ENCODE peak calls at places on chromosomes 5 and 9, in four cellular contexts. L is H1, G is A549, A is K562. C is an unnamed sample.

GRCh38 chr5:160959804-160960203 is 107.8 kb upstream of the ATP10B start:
- DNase-seq in L (no peak), G (no peak), A (no peak), C (no peak)

GRCh38 chr9:98871456-98872065 is 64.1 kb downstream of the GALNT12 start:
- DNase-seq in L (no peak), G (no peak), A (no peak), C (no peak)

GRCh38 chr5:111116550-111116949 is 24.4 kb downstream of the WDR36 start:
- DNase-seq in L (no peak), G (no peak), A (no peak), C (peak; percentile 11)

GRCh38 chr9:128497824-128498610 is 6.5 kb upstream of the GLE1 start:
- DNase-seq in L (no peak), G (no peak), A (no peak), C (no peak)

GRCh38 chr5:531101-531748 is 7.0 kb upstream of the SLC9A3 start:
- DNase-seq in L (no peak), G (no peak), A (no peak), C (no peak)

GRCh38 chr5:17113174-17113941 is 104.1 kb upstream of the BASP1 start:
- DNase-seq in L (no peak), G (peak; percentile 55), A (no peak), C (peak; percentile 89)

GRCh38 chr9:133028221-133028620 is 2.6 kb upstream of the GTF3C5 start:
- DNase-seq in L (no peak), G (no peak), A (no peak), C (no peak)

GRCh38 chr9:113137196-113138168 is 13.3 kb upstream of the SLC31A2 start:
- DNase-seq in L (no peak), G (no peak), A (no peak), C (no peak)

GRCh38 chr5:133229931-133230664 is 178.3 kb downstream of the HSPA4 start:
- DNase-seq in L (no peak), G (no peak), A (no peak), C (peak; percentile 18)

GRCh38 chr5:95962785-95963184 is 1.1 kb upstream of the ELL2 start:
- DNase-seq in L (no peak), G (no peak), A (peak; percentile 47), C (no peak)

GRCh38 chr5:150262502-150262901 is 27.1 kb downstream of the CAMK2A start:
- DNase-seq in L (no peak), G (no peak), A (no peak), C (no peak)

GRCh38 chr5:163649522-163649921 is 144.1 kb downstream of the MAT2B start:
- DNase-seq in L (no peak), G (no peak), A (no peak), C (peak; percentile 62)

GRCh38 chr9:129761901-129762359 is 9.1 kb upstream of the PTGES start:
- DNase-seq in L (no peak), G (no peak), A (no peak), C (peak; percentile 83)

GRCh38 chr5:174503461-174504265 is 220.7 kb upstream of the MSX2 start:
- DNase-seq in L (no peak), G (peak; percentile 20), A (no peak), C (peak; percentile 84)

GRCh38 chr5:168747987-168748777 is 169.0 kb upstream of the PANK3 start:
- DNase-seq in L (peak; percentile 68), G (peak; percentile 52), A (peak; percentile 75), C (no peak)

GRCh38 chr9:38136386-38136785 is 67.4 kb upstream of the SHB start:
- DNase-seq in L (no peak), G (no peak), A (no peak), C (no peak)

GRCh38 chr5:172414618-172415599 is 39.4 kb downstream of the SH3PXD2B start:
- DNase-seq in L (no peak), G (no peak), A (no peak), C (no peak)

GRCh38 chr5:171157233-171157632 is 151.8 kb upstream of the TLX3 start:
- DNase-seq in L (no peak), G (no peak), A (no peak), C (no peak)

GRCh38 chr9:87516931-87517300 is 19.2 kb downstream of the DAPK1 start:
- DNase-seq in L (no peak), G (no peak), A (no peak), C (no peak)

GRCh38 chr9:107704791-107705190 is 215.2 kb upstream of the KLF4 start:
- DNase-seq in L (no peak), G (no peak), A (no peak), C (no peak)

GRCh38 chr5:34743878-34744277 is 87.8 kb downstream of the RAI14 start:
- DNase-seq in L (no peak), G (no peak), A (no peak), C (peak; percentile 96)

GRCh38 chr9:82988488-82988887 is 74.5 kb downstream of the RASEF start:
- DNase-seq in L (peak; percentile 10), G (no peak), A (no peak), C (no peak)

GRCh38 chr5:174159327-174160247 is 114.1 kb downstream of the NSG2 start:
- DNase-seq in L (peak; percentile 9), G (peak; percentile 56), A (peak; percentile 16), C (no peak)

GRCh38 chr9:101458955-101459631 is 23.5 kb upstream of the ALDOB start:
- DNase-seq in L (peak; percentile 51), G (peak; percentile 58), A (peak; percentile 70), C (peak; percentile 83)

GRCh38 chr5:157571357-157571827 is 4.2 kb downstream of the ADAM19 start:
- DNase-seq in L (peak; percentile 23), G (no peak), A (peak; percentile 34), C (peak; percentile 77)

GRCh38 chr5:170314696-170315095 is 17.1 kb upstream of the LCP2 start:
- DNase-seq in L (no peak), G (no peak), A (no peak), C (no peak)

GRCh38 chr5:153959134-153959957 is 79.4 kb downstream of the FAM114A2 start:
- DNase-seq in L (peak; percentile 80), G (no peak), A (no peak), C (peak; percentile 45)

GRCh38 chr9:93182572-93182971 is 1.4 kb upstream of the WNK2 start:
- DNase-seq in L (no peak), G (no peak), A (no peak), C (no peak)

GRCh38 chr9:125750656-125751035 is 3.5 kb downstream of the PBX3 start:
- DNase-seq in L (no peak), G (no peak), A (no peak), C (no peak)

GRCh38 chr9:136961279-136962065 is 9.4 kb downstream of the LCN12 start:
- DNase-seq in L (no peak), G (no peak), A (no peak), C (no peak)

GRCh38 chr5:177303925-177304391 is 359 bp downstream of the PRELID1 start:
- DNase-seq in L (no peak), G (no peak), A (peak; percentile 31), C (no peak)
- TF ChIP-seq MAFK in L (no peak), G (no peak), A (no peak), C (no peak)

GRCh38 chr5:127040779-127041520 is 10.6 kb upstream of the MARCHF3 start:
- DNase-seq in L (no peak), G (no peak), A (peak; percentile 39), C (peak; percentile 54)

GRCh38 chr5:127038550-127038949 is 8.2 kb upstream of the MARCHF3 start:
- DNase-seq in L (no peak), G (no peak), A (no peak), C (no peak)

GRCh38 chr5:127046343-127047072 is 16.1 kb upstream of the MARCHF3 start:
- DNase-seq in L (no peak), G (no peak), A (no peak), C (no peak)

GRCh38 chr5:127042593-127042992 is 12.2 kb upstream of the MARCHF3 start:
- DNase-seq in L (no peak), G (no peak), A (peak; percentile 23), C (peak; percentile 49)

DNA sequence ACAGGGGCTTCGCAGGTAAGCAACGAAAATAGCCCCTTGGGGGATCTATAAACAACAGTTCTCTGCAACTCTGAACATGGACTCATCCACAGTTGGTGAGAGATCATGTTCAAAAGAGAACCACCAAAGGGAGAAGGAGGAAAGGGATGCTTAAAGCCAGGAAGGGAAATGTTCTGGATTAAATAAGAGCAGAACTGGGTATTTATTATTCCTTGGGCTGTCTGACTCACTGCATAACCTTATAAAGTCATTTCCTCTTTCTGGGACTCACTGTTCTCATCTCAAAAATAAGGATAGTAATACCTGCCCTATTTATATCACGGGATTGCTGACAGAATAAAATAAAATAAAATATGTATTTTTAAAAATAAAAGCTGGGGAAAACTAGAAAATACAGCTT is 11.2 kb upstream of the MARCHF3 start:
- DNase-seq in L (no peak), G (no peak), A (no peak), C (peak; percentile 60)
- TF ChIP-seq MAFK in L (no peak), G (no peak), A (no peak), C (no peak)

DNA sequence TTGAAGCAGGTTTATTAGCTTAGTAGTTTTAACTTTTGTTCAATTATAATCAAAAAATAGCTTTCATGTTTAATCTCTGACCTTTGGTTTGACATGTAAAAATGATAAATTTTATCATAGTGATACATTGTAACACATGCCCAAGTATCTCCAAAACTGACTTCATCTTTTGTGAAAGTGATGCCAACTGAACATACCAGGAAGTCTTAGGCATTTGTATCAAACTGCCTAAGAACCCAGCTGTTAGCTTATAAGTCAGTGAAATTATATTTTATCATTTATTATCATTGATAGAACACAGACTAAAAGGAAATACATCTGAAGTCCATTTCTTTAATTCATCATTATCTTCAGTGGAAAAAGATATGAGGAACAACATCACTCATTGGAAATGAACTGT is 39.1 kb downstream of the NIPBL start:
- DNase-seq in L (no peak), G (no peak), A (no peak), C (peak; percentile 35)
- TF ChIP-seq MAFK in L (no peak), G (no peak), A (no peak), C (no peak)

DNA sequence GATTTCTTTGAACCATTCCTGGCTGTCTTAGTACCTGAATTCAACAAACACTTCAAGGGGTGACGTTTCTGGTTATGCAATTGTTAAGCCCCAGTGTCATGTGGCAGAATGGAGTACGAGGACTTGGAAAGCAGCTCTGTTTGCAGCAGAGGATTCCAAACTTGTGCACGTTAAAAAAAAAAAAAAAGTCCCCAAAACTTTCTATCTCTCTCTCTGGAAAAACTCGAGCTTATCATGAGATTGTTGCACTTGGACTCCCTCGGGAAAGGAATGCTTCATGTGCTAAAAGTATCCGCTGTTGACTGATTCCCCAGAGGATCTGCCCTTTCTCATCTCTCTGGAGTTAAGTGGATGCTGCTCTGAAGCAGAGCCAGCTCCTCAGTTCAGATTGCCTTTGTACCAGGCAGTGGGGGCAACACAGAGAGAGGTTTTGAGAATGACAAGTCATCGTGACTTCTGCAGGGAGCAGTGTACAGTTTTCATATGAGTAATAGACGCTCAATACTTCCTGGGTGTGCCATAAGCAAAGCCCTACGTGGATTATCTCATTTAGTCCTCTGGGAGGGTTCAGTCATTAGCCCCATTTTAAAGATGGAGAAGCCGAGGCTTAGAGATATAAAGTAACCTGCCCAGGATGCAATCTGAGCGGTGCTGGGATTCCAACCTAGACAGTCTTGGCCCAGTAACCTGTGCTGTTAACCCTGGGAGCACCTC is 28.1 kb downstream of the TMOD1 start:
- DNase-seq in L (no peak), G (peak; percentile 36), A (no peak), C (peak; percentile 43)
- TF ChIP-seq MAFK in L (no peak), G (peak; percentile 75), A (no peak), C (no peak)